ENCODE peak calls at places on chromosome 10, in four cellular contexts. A is PC-3, T is IMR-90, N is GM12865. H is an unnamed sample.

GRCh38 chr10:130393342-130393741 is 257.2 kb downstream of the GLRX3 start:
- DNase-seq in N (no peak), A (no peak), T (no peak), H (no peak)

GRCh38 chr10:12656518-12657142 is 307.3 kb downstream of the CAMK1D start:
- DNase-seq in A (peak), N (peak), T (peak), H (peak)

GRCh38 chr10:119675483-119676170 is 24.4 kb downstream of the BAG3 start:
- DNase-seq in T (no peak), A (peak), N (no peak), H (no peak)

GRCh38 chr10:115829501-115830215 is 443.3 kb downstream of the GFRA1 start:
- DNase-seq in A (no peak), T (peak), N (no peak), H (peak)

GRCh38 chr10:27658788-27659187 is 86.8 kb downstream of the MKX start:
- DNase-seq in T (peak), N (no peak), A (peak), H (peak)

GRCh38 chr10:47175181-47176080 is 124.6 kb upstream of the GDF10 start:
- DNase-seq in N (no peak), T (no peak), A (no peak), H (no peak)

GRCh38 chr10:3635248-3635647 is 149.8 kb downstream of the KLF6 start:
- DNase-seq in N (no peak), A (no peak), T (no peak), H (no peak)

GRCh38 chr10:4511559-4511958 is 314.4 kb upstream of the AKR1E2 start:
- DNase-seq in A (no peak), N (no peak), T (no peak), H (peak)

GRCh38 chr10:122504551-122504950 is 43.2 kb downstream of the HTRA1 start:
- DNase-seq in T (peak), A (peak), N (no peak), H (peak)

GRCh38 chr10:93097386-93097785 is 23.7 kb downstream of the CYP26A1 start:
- DNase-seq in A (no peak), N (no peak), T (no peak), H (no peak)

GRCh38 chr10:13844651-13845050 is 257.9 kb downstream of the PRPF18 start:
- DNase-seq in T (peak), A (no peak), N (no peak), H (no peak)

GRCh38 chr10:38112159-38112558 is 18.0 kb downstream of the ZNF37A start:
- DNase-seq in T (no peak), A (no peak), N (no peak), H (no peak)

GRCh38 chr10:12702215-12702614 is 299.3 kb downstream of the CCDC3 start:
- DNase-seq in A (no peak), N (no peak), T (no peak), H (no peak)

GRCh38 chr10:77457266-77457665 is 180.3 kb downstream of the KCNMA1 start:
- DNase-seq in T (no peak), N (no peak), A (no peak), H (no peak)

GRCh38 chr10:27635290-27635689 is 110.3 kb downstream of the MKX start:
- DNase-seq in T (no peak), N (no peak), A (no peak), H (no peak)

GRCh38 chr10:55183993-55184392 is 383.0 kb upstream of the PCDH15 start:
- DNase-seq in T (no peak), N (no peak), A (peak), H (peak)

GRCh38 chr10:75630746-75631145 is 199.3 kb downstream of the LRMDA start:
- DNase-seq in T (no peak), N (no peak), A (no peak), H (no peak)

GRCh38 chr10:103910442-103911000 is 7.5 kb downstream of the STN1 start:
- DNase-seq in A (no peak), N (no peak), T (no peak), H (no peak)

GRCh38 chr10:103915794-103916193 is 2.2 kb downstream of the STN1 start:
- DNase-seq in N (peak), A (peak), T (no peak), H (no peak)

GRCh38 chr10:103912759-103913158 is 5.2 kb downstream of the STN1 start:
- DNase-seq in T (no peak), N (no peak), A (no peak), H (no peak)

GRCh38 chr10:103916254-103916653 is 1.7 kb downstream of the STN1 start:
- DNase-seq in A (no peak), T (peak), N (no peak), H (no peak)

GRCh38 chr10:103911021-103911459 is 6.9 kb downstream of the STN1 start:
- DNase-seq in T (no peak), A (no peak), N (peak), H (no peak)
- H3K4me3 ChIP-seq in T (no peak), A (no peak), N (no peak), H (no peak)

DNA sequence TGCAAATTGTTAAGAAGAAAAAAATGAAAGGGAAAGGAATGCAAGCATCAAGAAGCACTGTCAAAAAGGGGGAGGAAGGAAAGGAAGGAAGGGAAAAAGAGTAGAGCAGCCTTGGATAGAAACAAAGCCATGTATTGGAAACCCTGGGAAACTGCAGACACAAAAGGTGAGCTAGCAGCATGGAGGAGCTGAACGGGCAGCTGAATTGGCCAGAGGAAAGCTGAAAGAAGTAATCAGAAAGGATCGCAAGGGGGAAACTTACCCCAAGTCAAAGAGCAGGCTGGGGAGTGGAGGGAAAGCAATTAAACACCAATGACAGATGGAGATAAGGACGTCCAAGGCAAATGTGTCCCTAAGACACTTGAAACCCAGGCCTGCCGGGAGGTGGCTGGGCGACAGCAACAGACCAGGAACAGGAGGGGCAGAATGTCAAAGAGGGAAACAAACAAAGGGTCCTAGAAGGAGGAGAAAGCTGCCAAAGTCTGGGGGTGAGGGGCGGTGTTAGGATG is 93.8 kb upstream of the SVIL start:
- DNase-seq in N (no peak), T (no peak), A (no peak), H (no peak)
- H3K4me3 ChIP-seq in N (no peak), T (no peak), A (no peak), H (no peak)

GRCh38 chr10:98134431-98135221 is at the start of gene R3HCC1L:
- DNase-seq in A (peak), T (peak), N (peak), H (peak)

GRCh38 chr10:98131615-98132014 is 2.8 kb upstream of the R3HCC1L start:
- DNase-seq in T (no peak), A (no peak), N (no peak), H (no peak)

GRCh38 chr10:98135222-98135899 is 904 bp downstream of the R3HCC1L start:
- DNase-seq in N (peak), T (no peak), A (no peak), H (peak)

GRCh38 chr10:98138031-98138430 is 3.6 kb downstream of the R3HCC1L start:
- DNase-seq in A (no peak), N (peak), T (no peak), H (no peak)

DNA sequence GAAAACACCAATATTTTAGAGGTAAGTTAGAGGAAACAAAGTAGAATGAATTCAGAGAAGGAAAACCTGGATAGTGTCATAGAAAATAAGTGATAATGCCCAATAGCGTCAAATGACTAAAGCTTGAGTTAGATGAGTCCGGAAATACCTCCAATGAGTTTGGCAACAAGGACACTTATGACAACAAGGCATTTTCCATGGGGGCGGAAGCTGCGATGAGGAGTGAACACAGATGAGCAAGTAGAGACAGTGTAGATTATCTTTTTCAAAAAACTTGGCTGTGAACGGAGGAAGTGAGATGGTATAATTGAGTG is 383 bp upstream of the R3HCC1L start:
- DNase-seq in A (peak), T (no peak), N (no peak), H (no peak)
- H3K4me3 ChIP-seq in A (peak), T (peak), N (peak), H (peak)

GRCh38 chr10:104638861-104639594 is 2.1 kb upstream of the SORCS3 start:
- DNase-seq in A (no peak), T (no peak), N (no peak), H (no peak)
- H3K4me3 ChIP-seq in A (no peak), T (no peak), N (no peak), H (no peak)

GRCh38 chr10:31121074-31121685 is 89.5 kb upstream of the ZNF438 start:
- DNase-seq in T (peak), N (no peak), A (no peak), H (peak)

GRCh38 chr10:31120392-31120791 is 88.7 kb upstream of the ZNF438 start:
- DNase-seq in A (no peak), N (no peak), T (peak), H (no peak)

GRCh38 chr10:31123946-31124345 is 92.3 kb upstream of the ZNF438 start:
- DNase-seq in A (no peak), T (no peak), N (no peak), H (no peak)

GRCh38 chr10:31124852-31125251 is 93.2 kb upstream of the ZNF438 start:
- DNase-seq in T (no peak), A (no peak), N (no peak), H (no peak)

DNA sequence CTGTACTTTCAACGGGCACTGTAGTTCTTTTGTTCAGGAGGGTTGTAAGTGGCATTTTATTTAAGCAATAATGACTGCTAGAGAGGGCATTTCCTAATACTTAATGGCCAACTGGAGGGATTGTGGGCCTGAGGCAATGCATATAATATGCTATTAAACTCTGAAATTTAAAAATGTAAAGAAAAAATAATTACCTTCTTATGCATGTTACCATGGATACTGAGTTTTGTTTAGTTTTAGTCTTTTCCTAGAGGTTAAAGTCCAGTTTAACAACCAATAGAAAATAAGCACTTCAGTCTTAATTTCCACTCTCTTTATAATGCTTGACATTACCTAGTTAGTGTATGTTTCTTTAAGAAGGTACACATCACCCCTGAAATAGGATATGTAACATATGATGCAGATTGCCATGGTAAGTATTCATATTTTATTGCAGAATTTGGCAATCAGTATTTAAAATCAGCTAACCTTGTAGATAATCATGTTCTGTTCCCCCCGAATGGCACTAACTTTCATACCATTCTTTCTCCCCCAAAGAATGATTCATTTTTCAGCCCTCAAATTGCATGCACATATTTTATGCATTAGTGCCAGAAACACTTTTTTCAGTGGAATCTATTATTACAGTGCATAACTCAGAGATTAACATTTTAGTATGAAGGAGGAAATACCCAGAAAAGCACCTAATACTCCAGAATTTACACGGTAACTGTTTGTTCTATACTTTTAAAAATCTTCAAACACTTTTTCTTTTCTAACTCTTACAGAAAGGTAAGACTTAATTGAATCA is 90.3 kb upstream of the ZNF438 start:
- DNase-seq in A (no peak), T (peak), N (no peak), H (peak)
- H3K4me3 ChIP-seq in A (no peak), T (no peak), N (no peak), H (no peak)

H was measured in AG10803.